ENCODE peak calls at places on chromosomes 7 and 10, in four cellular contexts. One of them, this sample, is unnamed.

GRCh38 chr7:107596881-107597581 is 17.0 kb downstream of the BCAP29 start:
- DNase-seq in RCC 7860: no peak
- DNase-seq in Right ventricle myocardium superior: no peak
- DNase-seq in MCF 10A: peak
- DNase-seq in this sample: no peak

GRCh38 chr10:119896937-119897336 is 4.4 kb downstream of the SEC23IP start:
- DNase-seq in RCC 7860: no peak
- DNase-seq in Right ventricle myocardium superior: peak
- DNase-seq in MCF 10A: peak
- DNase-seq in this sample: peak

GRCh38 chr7:120825576-120825975 is 32.4 kb downstream of the TSPAN12 start:
- DNase-seq in RCC 7860: no peak
- DNase-seq in Right ventricle myocardium superior: no peak
- DNase-seq in MCF 10A: no peak
- DNase-seq in this sample: no peak

GRCh38 chr7:14085901-14086300 is 96.4 kb upstream of the ETV1 start:
- DNase-seq in RCC 7860: no peak
- DNase-seq in Right ventricle myocardium superior: no peak
- DNase-seq in MCF 10A: peak
- DNase-seq in this sample: no peak

GRCh38 chr7:49398730-49399129 is 374.7 kb upstream of the VWC2 start:
- DNase-seq in RCC 7860: peak
- DNase-seq in Right ventricle myocardium superior: no peak
- DNase-seq in MCF 10A: peak
- DNase-seq in this sample: no peak

GRCh38 chr10:97553575-97554100 is 18.9 kb upstream of the ANKRD2 start:
- DNase-seq in RCC 7860: no peak
- DNase-seq in Right ventricle myocardium superior: peak
- DNase-seq in MCF 10A: peak
- DNase-seq in this sample: peak

GRCh38 chr10:99346247-99346646 is 17.1 kb downstream of the CNNM1 start:
- DNase-seq in RCC 7860: no peak
- DNase-seq in Right ventricle myocardium superior: no peak
- DNase-seq in MCF 10A: peak
- DNase-seq in this sample: no peak

GRCh38 chr10:72800000-72800740 is 93.4 kb upstream of the OIT3 start:
- DNase-seq in RCC 7860: no peak
- DNase-seq in Right ventricle myocardium superior: no peak
- DNase-seq in MCF 10A: no peak
- DNase-seq in this sample: no peak

GRCh38 chr7:24902276-24902675 is 77.7 kb downstream of the OSBPL3 start:
- DNase-seq in RCC 7860: no peak
- DNase-seq in Right ventricle myocardium superior: no peak
- DNase-seq in MCF 10A: no peak
- DNase-seq in this sample: no peak

GRCh38 chr10:122208616-122209430 is 62.3 kb upstream of the BTBD16 start:
- DNase-seq in RCC 7860: no peak
- DNase-seq in Right ventricle myocardium superior: no peak
- DNase-seq in MCF 10A: no peak
- DNase-seq in this sample: no peak

GRCh38 chr10:8794860-8795259 is 740.4 kb downstream of the GATA3 start:
- DNase-seq in RCC 7860: no peak
- DNase-seq in Right ventricle myocardium superior: no peak
- DNase-seq in MCF 10A: no peak
- DNase-seq in this sample: no peak

GRCh38 chr10:48447356-48448215 is 141.1 kb downstream of the MAPK8 start:
- DNase-seq in RCC 7860: no peak
- DNase-seq in Right ventricle myocardium superior: no peak
- DNase-seq in MCF 10A: no peak
- DNase-seq in this sample: no peak

GRCh38 chr10:121696854-121697253 is 98.6 kb upstream of the FGFR2 start:
- DNase-seq in RCC 7860: no peak
- DNase-seq in Right ventricle myocardium superior: no peak
- DNase-seq in MCF 10A: peak
- DNase-seq in this sample: no peak

GRCh38 chr7:26658698-26659084 is 205.7 kb downstream of the SKAP2 start:
- DNase-seq in RCC 7860: no peak
- DNase-seq in Right ventricle myocardium superior: no peak
- DNase-seq in MCF 10A: no peak
- DNase-seq in this sample: no peak

GRCh38 chr7:24821045-24821853 is 64.0 kb upstream of the GSDME start:
- DNase-seq in RCC 7860: peak
- DNase-seq in Right ventricle myocardium superior: peak
- DNase-seq in MCF 10A: peak
- DNase-seq in this sample: peak

GRCh38 chr10:72322280-72323058 is 32.2 kb downstream of the DNAJB12 start:
- DNase-seq in RCC 7860: peak
- DNase-seq in Right ventricle myocardium superior: no peak
- DNase-seq in MCF 10A: peak
- DNase-seq in this sample: no peak

GRCh38 chr7:73615886-73616285 is 8.4 kb downstream of the MLXIPL start:
- DNase-seq in RCC 7860: no peak
- DNase-seq in Right ventricle myocardium superior: no peak
- DNase-seq in MCF 10A: no peak
- DNase-seq in this sample: no peak

GRCh38 chr10:80535671-80536360 is 1.9 kb upstream of the SH2D4B start:
- DNase-seq in RCC 7860: no peak
- DNase-seq in Right ventricle myocardium superior: peak
- DNase-seq in MCF 10A: peak
- DNase-seq in this sample: peak

GRCh38 chr10:15791816-15792524 is 68.3 kb downstream of the MINDY3 start:
- DNase-seq in RCC 7860: no peak
- DNase-seq in Right ventricle myocardium superior: no peak
- DNase-seq in MCF 10A: no peak
- DNase-seq in this sample: no peak

GRCh38 chr7:148153611-148154010 is 437.0 kb upstream of the C7orf33 start:
- DNase-seq in RCC 7860: no peak
- DNase-seq in Right ventricle myocardium superior: peak
- DNase-seq in MCF 10A: peak
- DNase-seq in this sample: peak

GRCh38 chr7:91239171-91239604 is 25.0 kb upstream of the FZD1 start:
- DNase-seq in RCC 7860: peak
- DNase-seq in Right ventricle myocardium superior: no peak
- DNase-seq in MCF 10A: peak
- DNase-seq in this sample: no peak

GRCh38 chr7:132830941-132831340 is 250.9 kb downstream of the CHCHD3 start:
- DNase-seq in RCC 7860: no peak
- DNase-seq in Right ventricle myocardium superior: no peak
- DNase-seq in MCF 10A: no peak
- DNase-seq in this sample: no peak